ENCODE peak calls at places on chromosomes 2 and 18, in four cellular contexts. One of them, this sample, is unnamed.
A peak's percentile ranks its signal among the peaks of the same experiment; 100 is the strongest.

GRCh38 chr2:11430729-11431128 is 35.2 kb downstream of the E2F6 start:
- DNase-seq in activated CD4-positive, CD25-positive, alpha-beta regulatory T cell treated with anti-CD3 and anti-CD28 coated beads, Interleukin-2, amount 50 U/mL, for 16 hours: no peak
- DNase-seq in amniotic stem cell: no peak
- DNase-seq in Daoy: no peak
- DNase-seq in this sample: peak; percentile 13

GRCh38 chr2:171210216-171210863 is 49.6 kb upstream of the TLK1 start:
- DNase-seq in Daoy: no peak
- DNase-seq in amniotic stem cell: no peak
- DNase-seq in activated CD4-positive, CD25-positive, alpha-beta regulatory T cell treated with anti-CD3 and anti-CD28 coated beads, Interleukin-2, amount 50 U/mL, for 16 hours: no peak
- DNase-seq in this sample: no peak

GRCh38 chr2:52884971-52885370 is 882.6 kb upstream of the CHAC2 start:
- DNase-seq in amniotic stem cell: no peak
- DNase-seq in Daoy: no peak
- DNase-seq in activated CD4-positive, CD25-positive, alpha-beta regulatory T cell treated with anti-CD3 and anti-CD28 coated beads, Interleukin-2, amount 50 U/mL, for 16 hours: no peak
- DNase-seq in this sample: no peak

GRCh38 chr2:151237422-151238012 is 24.1 kb downstream of the RBM43 start:
- DNase-seq in amniotic stem cell: no peak
- DNase-seq in activated CD4-positive, CD25-positive, alpha-beta regulatory T cell treated with anti-CD3 and anti-CD28 coated beads, Interleukin-2, amount 50 U/mL, for 16 hours: no peak
- DNase-seq in Daoy: peak; percentile 45
- DNase-seq in this sample: no peak

GRCh38 chr2:227862227-227862740 is 9.1 kb upstream of the DAW1 start:
- DNase-seq in amniotic stem cell: no peak
- DNase-seq in Daoy: peak; percentile 47
- DNase-seq in activated CD4-positive, CD25-positive, alpha-beta regulatory T cell treated with anti-CD3 and anti-CD28 coated beads, Interleukin-2, amount 50 U/mL, for 16 hours: no peak
- DNase-seq in this sample: peak; percentile 35

GRCh38 chr18:24786027-24786426 is 325.6 kb downstream of the HRH4 start:
- DNase-seq in Daoy: no peak
- DNase-seq in amniotic stem cell: no peak
- DNase-seq in activated CD4-positive, CD25-positive, alpha-beta regulatory T cell treated with anti-CD3 and anti-CD28 coated beads, Interleukin-2, amount 50 U/mL, for 16 hours: no peak
- DNase-seq in this sample: no peak

GRCh38 chr2:71710805-71711469 is 257.6 kb downstream of the DYSF start:
- DNase-seq in Daoy: no peak
- DNase-seq in activated CD4-positive, CD25-positive, alpha-beta regulatory T cell treated with anti-CD3 and anti-CD28 coated beads, Interleukin-2, amount 50 U/mL, for 16 hours: no peak
- DNase-seq in amniotic stem cell: no peak
- DNase-seq in this sample: no peak

GRCh38 chr2:28951910-28952805 is 28.9 kb upstream of the TOGARAM2 start:
- DNase-seq in Daoy: no peak
- DNase-seq in activated CD4-positive, CD25-positive, alpha-beta regulatory T cell treated with anti-CD3 and anti-CD28 coated beads, Interleukin-2, amount 50 U/mL, for 16 hours: no peak
- DNase-seq in amniotic stem cell: no peak
- DNase-seq in this sample: no peak

GRCh38 chr2:138373993-138374408 is 127.6 kb upstream of the SPOPL start:
- DNase-seq in activated CD4-positive, CD25-positive, alpha-beta regulatory T cell treated with anti-CD3 and anti-CD28 coated beads, Interleukin-2, amount 50 U/mL, for 16 hours: no peak
- DNase-seq in Daoy: peak; percentile 24
- DNase-seq in amniotic stem cell: peak; percentile 30
- DNase-seq in this sample: peak; percentile 63

GRCh38 chr18:48475635-48476549 is 62.9 kb upstream of the CTIF start:
- DNase-seq in activated CD4-positive, CD25-positive, alpha-beta regulatory T cell treated with anti-CD3 and anti-CD28 coated beads, Interleukin-2, amount 50 U/mL, for 16 hours: no peak
- DNase-seq in Daoy: peak; percentile 55
- DNase-seq in amniotic stem cell: peak; percentile 63
- DNase-seq in this sample: peak; percentile 62